ENCODE peak calls at places on chromosomes 16 and 17, in four cellular contexts. Z is IMR-90, A is mesendoderm, C is H1. I is an unnamed sample.

GRCh38 chr16:83903739-83904138 is 4.8 kb downstream of the MLYCD start:
- DNase-seq in Z (peak; percentile 60), A (no peak), C (no peak), I (no peak)

GRCh38 chr16:65120811-65121721 is 797 bp downstream of the CDH11 start:
- DNase-seq in Z (peak; percentile 37), A (peak; percentile 53), C (no peak), I (peak; percentile 46)

GRCh38 chr16:64445649-64446048 is 676.2 kb downstream of the CDH11 start:
- DNase-seq in Z (peak; percentile 11), A (peak; percentile 88), C (no peak), I (no peak)

GRCh38 chr17:77186141-77186604 is 45.4 kb downstream of the SEC14L1 start:
- DNase-seq in Z (no peak), A (no peak), C (no peak), I (no peak)

GRCh38 chr17:38341035-38341721 is 2.6 kb downstream of the GPR179 start:
- DNase-seq in Z (no peak), A (peak; percentile 66), C (peak; percentile 17), I (peak; percentile 79)

GRCh38 chr17:4710693-4711634 is 532 bp downstream of the ARRB2 start:
- DNase-seq in Z (no peak), A (no peak), C (no peak), I (no peak)

GRCh38 chr17:57663326-57664070 is 81.6 kb downstream of the CCDC182 start:
- DNase-seq in Z (no peak), A (no peak), C (no peak), I (no peak)

GRCh38 chr16:74868501-74868900 is 93.9 kb upstream of the FA2H start:
- DNase-seq in Z (peak; percentile 48), A (no peak), C (no peak), I (no peak)

GRCh38 chr16:70696952-70697600 is 11.2 kb upstream of the MTSS2 start:
- DNase-seq in Z (no peak), A (peak; percentile 60), C (no peak), I (no peak)

GRCh38 chr16:1964046-1964505 is 550 bp downstream of the RPS2 start:
- DNase-seq in Z (no peak), A (peak; percentile 34), C (no peak), I (no peak)

GRCh38 chr16:64657316-64658011 is 464.4 kb downstream of the CDH11 start:
- DNase-seq in Z (peak; percentile 37), A (no peak), C (no peak), I (no peak)

GRCh38 chr16:88554711-88555264 is 15.4 kb upstream of the ZC3H18 start:
- DNase-seq in Z (no peak), A (no peak), C (no peak), I (no peak)

GRCh38 chr16:9415588-9415987 is 324.1 kb downstream of the HAPSTR1 start:
- DNase-seq in Z (no peak), A (peak; percentile 14), C (no peak), I (peak; percentile 36)

GRCh38 chr17:43020789-43021738 is 1.1 kb downstream of the VAT1 start:
- DNase-seq in Z (peak; percentile 50), A (peak; percentile 93), C (no peak), I (peak; percentile 82)

DNA sequence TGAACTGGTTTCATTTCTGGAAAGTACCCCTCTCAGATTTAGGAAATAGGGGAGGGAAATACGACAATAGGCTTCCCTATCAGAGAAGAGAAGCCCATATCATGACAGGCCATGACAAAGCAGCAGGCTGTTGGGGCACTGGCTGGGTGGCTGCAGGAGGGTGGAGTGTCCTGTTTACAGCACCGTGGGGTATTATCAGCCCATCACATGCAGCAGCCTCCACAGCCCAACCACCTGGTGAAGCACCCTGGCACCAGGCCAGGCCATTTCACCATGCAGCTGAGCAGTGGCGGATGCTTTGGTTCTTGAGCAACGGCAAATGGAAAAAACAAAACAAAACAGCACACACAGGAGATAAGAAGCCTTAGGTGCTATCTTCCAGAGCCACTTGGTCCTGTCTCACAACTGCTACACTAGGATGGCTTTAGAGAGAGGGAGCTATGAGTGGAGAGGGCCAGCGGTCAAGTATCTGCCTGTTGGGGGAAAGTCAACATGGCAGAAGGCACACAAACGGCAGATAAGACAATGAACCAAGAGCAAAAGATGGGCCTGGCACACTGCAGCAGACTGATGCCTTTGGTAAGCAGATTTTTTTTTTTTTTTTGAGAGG is 24.2 kb downstream of the FAM117A start:
- DNase-seq in Z (peak; percentile 16), A (peak; percentile 62), C (no peak), I (no peak)
- H3K27ac ChIP-seq in Z (no peak overlapping the region), A (no peak overlapping the region), C (no peak overlapping the region), I (no peak overlapping the region)

DNA sequence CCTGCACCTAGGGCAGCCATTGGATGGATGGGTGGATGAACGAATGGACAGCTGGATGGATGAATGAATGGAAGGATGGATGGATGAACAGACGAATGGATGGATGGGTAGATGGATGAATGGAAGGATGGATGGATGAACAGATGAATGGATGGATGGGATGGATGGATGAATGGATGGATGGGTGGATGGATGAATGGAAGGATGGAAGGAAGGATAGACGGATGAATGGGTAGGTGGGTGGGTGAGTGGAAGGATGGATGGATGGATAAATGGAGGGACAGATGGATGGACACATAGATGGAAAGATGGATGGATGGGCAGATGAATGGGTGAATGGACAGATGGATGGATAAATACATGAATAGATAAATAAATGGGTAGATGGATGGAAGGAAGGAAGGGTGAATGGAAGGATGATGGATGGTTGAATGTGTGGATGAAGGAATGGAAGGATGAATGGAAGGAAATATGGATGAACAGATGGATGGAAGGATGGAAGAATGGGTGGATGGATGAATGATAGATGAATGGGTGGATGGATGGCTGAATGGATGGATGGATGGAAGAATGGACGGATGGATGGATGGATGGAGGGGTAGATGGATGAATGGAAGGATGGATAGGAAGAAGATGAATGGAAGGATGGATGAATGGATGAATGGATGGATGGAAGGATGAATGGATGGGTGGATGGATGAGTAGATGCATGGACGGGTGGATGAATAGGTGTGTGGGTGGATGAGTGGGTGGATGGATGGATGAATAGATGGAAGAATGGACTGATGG is 15.4 kb downstream of the SRL start:
- DNase-seq in Z (no peak), A (no peak), C (no peak), I (no peak)
- H3K56ac ChIP-seq in Z (no peak overlapping the region), A (no peak overlapping the region), C (peak overlapping the region; percentile 84), I (peak overlapping the region; percentile 55)

GRCh38 chr16:53865492-53865863 is 161.5 kb downstream of the FTO start:
- DNase-seq in Z (no peak), A (peak; percentile 85), C (peak; percentile 9), I (no peak)
- H3K27ac ChIP-seq in Z (no peak overlapping the region), A (no peak overlapping the region), C (no peak overlapping the region), I (peak overlapping the region; percentile 54)

GRCh38 chr16:85517154-85517553 is 96.0 kb upstream of the GSE1 start:
- DNase-seq in Z (no peak), A (no peak), C (no peak), I (no peak)

GRCh38 chr16:85518398-85519049 is 94.6 kb upstream of the GSE1 start:
- DNase-seq in Z (no peak), A (no peak), C (no peak), I (no peak)

GRCh38 chr16:85515830-85516397 is 97.2 kb upstream of the GSE1 start:
- DNase-seq in Z (no peak), A (no peak), C (no peak), I (no peak)

GRCh38 chr16:85519540-85520231 is 93.4 kb upstream of the GSE1 start:
- DNase-seq in Z (no peak), A (no peak), C (no peak), I (no peak)

DNA sequence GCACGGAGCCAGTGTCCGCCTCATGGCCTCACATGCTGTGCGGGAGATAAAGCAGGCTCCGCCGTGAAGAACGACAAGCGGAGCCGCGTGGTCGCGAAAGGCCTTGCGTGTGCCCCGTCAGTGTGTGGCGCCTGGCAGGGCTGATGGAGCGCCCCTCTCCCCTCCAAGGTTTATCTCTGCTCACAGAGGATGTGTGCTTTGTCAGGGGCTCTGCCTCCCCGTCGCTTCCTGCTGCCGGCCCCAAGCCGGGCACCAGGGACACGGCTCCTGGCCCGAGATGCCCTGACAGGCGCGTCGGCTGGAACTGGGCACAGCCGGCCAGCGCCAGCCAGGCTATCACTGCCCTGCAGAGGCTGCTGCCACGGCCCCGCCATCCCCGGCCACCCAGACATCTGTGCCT is 95.3 kb upstream of the GSE1 start:
- DNase-seq in Z (no peak), A (no peak), C (no peak), I (no peak)
- H3K56ac ChIP-seq in Z (no peak overlapping the region), A (no peak overlapping the region), C (no peak overlapping the region), I (no peak overlapping the region)

DNA sequence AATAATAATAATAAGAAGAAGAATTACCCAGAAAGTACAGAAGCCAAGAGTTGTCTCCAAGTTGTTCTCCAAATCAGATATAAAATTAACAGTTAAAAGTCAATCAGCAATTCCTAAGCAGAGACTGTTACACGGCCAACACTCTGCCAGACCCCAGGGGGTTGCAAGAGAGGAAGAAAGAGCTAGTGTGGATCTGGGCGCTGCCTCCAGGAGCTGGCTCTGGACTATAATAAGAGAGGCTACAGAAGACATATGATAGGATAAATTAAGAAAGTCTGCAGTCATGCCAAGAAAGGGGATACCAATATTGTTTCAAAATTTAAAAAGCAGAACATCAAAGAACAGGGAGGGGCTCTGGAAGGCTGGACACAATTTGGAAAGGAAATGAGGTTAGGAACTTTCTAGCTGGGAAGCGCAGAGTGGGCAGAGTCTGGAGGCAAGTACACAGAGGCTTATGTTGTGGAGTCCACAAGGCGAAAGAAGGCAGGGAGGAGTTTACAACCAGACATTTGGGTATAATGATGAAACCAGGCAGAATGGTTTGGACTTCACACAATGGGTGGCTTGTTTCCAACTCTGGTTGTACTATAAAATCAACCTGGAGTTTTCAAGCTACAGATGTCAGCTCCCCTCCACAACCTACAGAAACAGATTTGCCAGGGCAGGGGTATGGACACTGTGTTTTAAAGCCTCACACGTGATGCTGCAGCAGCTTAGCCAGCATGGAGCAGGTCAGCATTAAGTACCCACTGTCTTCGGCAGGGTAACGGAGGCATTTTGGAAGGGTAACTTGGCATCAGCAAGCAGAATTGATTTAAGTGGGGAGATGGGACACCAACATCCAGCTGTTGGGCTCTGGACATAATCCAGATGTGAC is 49.4 kb downstream of the SLC39A11 start:
- DNase-seq in Z (peak; percentile 20), A (no peak), C (no peak), I (no peak)
- H3K27ac ChIP-seq in Z (peak overlapping the region; percentile 41), A (no peak overlapping the region), C (no peak overlapping the region), I (no peak overlapping the region)

GRCh38 chr17:81803728-81804558 is at the start of gene GCGR:
- DNase-seq in Z (no peak), A (no peak), C (no peak), I (no peak)
- H3K56ac ChIP-seq in Z (no peak within 1 kb of the TSS), A (peak within 1 kb of the TSS; percentile 15), C (no peak within 1 kb of the TSS), I (no peak within 1 kb of the TSS)

GRCh38 chr17:82883461-82884031 is 43.7 kb upstream of the ZNF750 start:
- DNase-seq in Z (no peak), A (no peak), C (no peak), I (no peak)

GRCh38 chr17:82884341-82884871 is 44.6 kb upstream of the ZNF750 start:
- DNase-seq in Z (no peak), A (no peak), C (no peak), I (no peak)

GRCh38 chr17:82882715-82883446 is 43.1 kb upstream of the ZNF750 start:
- DNase-seq in Z (no peak), A (no peak), C (no peak), I (no peak)

GRCh38 chr17:82887255-82888164 is 47.7 kb upstream of the ZNF750 start:
- DNase-seq in Z (peak; percentile 46), A (no peak), C (no peak), I (no peak)

GRCh38 chr17:82884923-82885322 is 45.1 kb upstream of the ZNF750 start:
- DNase-seq in Z (no peak), A (no peak), C (no peak), I (no peak)
- H3K27ac ChIP-seq in Z (no peak overlapping the region), A (no peak overlapping the region), C (no peak overlapping the region), I (no peak overlapping the region)

GRCh38 chr16:11679941-11680911 is 12.0 kb downstream of the SNN start:
- DNase-seq in Z (no peak), A (no peak), C (no peak), I (no peak)
- H3K56ac ChIP-seq in Z (no peak overlapping the region), A (no peak overlapping the region), C (no peak overlapping the region), I (no peak overlapping the region)

GRCh38 chr17:61405686-61406542 is 6.3 kb downstream of the TBX2 start:
- DNase-seq in Z (peak; percentile 27), A (no peak), C (no peak), I (peak; percentile 24)
- H3K27ac ChIP-seq in Z (peak overlapping the region; percentile 100), A (no peak overlapping the region), C (no peak overlapping the region), I (no peak overlapping the region)